ENCODE peak calls at places on chromosomes 13 and 19, in nine cellular contexts. N is aorta, Z is GM23338, F is uterus, O is cardiac muscle cell, T is fibroblast of lung, Y is body of pancreas, C is neuronal stem cell, W is Karpas-422. B is an unnamed sample.

GRCh38 chr13:83883061-83883523 is 818 bp upstream of the SLITRK1 start:
- DNase-seq in N (no peak), F (no peak), C (no peak), W (no peak), O (no peak), Z (peak; percentile 58), Y (no peak), T (no peak), B (peak; percentile 41)

GRCh38 chr19:31315621-31316011 is 33.6 kb downstream of the TSHZ3 start:
- DNase-seq in T (no peak), W (no peak), C (no peak), F (no peak), Z (no peak), N (no peak), Y (no peak), O (no peak), B (no peak)

GRCh38 chr13:104810242-104810641 is 1725.2 kb downstream of the EFNB2 start:
- DNase-seq in Y (no peak), F (no peak), T (no peak), O (no peak), Z (no peak), W (no peak), N (no peak), C (no peak), B (no peak)

GRCh38 chr13:76161143-76161542 is 525.0 kb downstream of the LMO7 start:
- DNase-seq in Y (no peak), T (peak; percentile 39), O (no peak), Z (no peak), N (peak; percentile 59), C (no peak), W (no peak), F (no peak), B (no peak)

GRCh38 chr19:19642506-19643157 is 825 bp downstream of the GMIP start:
- DNase-seq in Z (no peak), C (no peak), T (no peak), N (no peak), W (peak; percentile 63), F (no peak), O (no peak), Y (no peak), B (no peak)

GRCh38 chr19:16085115-16085514 is 8.8 kb downstream of the TPM4 start:
- DNase-seq in N (no peak), F (no peak), Y (no peak), Z (no peak), O (no peak), T (peak; percentile 45), W (no peak), C (no peak), B (no peak)

GRCh38 chr13:95509521-95510315 is 42.8 kb upstream of the CLDN10 start:
- DNase-seq in W (no peak), F (no peak), N (no peak), C (no peak), Z (no peak), O (no peak), Y (no peak), T (no peak), B (no peak)

GRCh38 chr19:6769006-6769637 is 1.9 kb upstream of the SH2D3A start:
- DNase-seq in Y (no peak), W (peak; percentile 82), C (no peak), N (no peak), T (peak; percentile 47), O (peak; percentile 28), F (no peak), Z (peak; percentile 74), B (no peak)

GRCh38 chr19:18793144-18794028 is 2.3 kb upstream of the COMP start:
- DNase-seq in W (no peak), N (no peak), O (no peak), Z (no peak), C (no peak), Y (no peak), T (no peak), F (no peak), B (no peak)

GRCh38 chr19:29524201-29524911 is 1.4 kb upstream of the VSTM2B start:
- DNase-seq in W (no peak), Z (peak; percentile 70), T (no peak), C (peak; percentile 37), O (no peak), N (no peak), Y (no peak), F (no peak), B (peak; percentile 47)

GRCh38 chr19:38417544-38418506 is 8.2 kb downstream of the RASGRP4 start:
- DNase-seq in Z (peak; percentile 92), N (peak; percentile 81), F (peak; percentile 21), T (peak; percentile 11), C (peak; percentile 56), W (peak; percentile 85), O (peak; percentile 48), Y (peak; percentile 23), B (no peak)

GRCh38 chr19:43464089-43464775 is 1.2 kb downstream of the LYPD3 start:
- DNase-seq in Y (peak; percentile 66), W (peak; percentile 47), Z (no peak), N (peak; percentile 89), C (no peak), F (peak; percentile 81), O (peak; percentile 84), T (no peak), B (peak; percentile 58)

GRCh38 chr13:57546942-57547341 is 84.6 kb upstream of the PCDH17 start:
- DNase-seq in F (no peak), T (no peak), N (no peak), Z (no peak), C (no peak), O (no peak), W (no peak), Y (no peak), B (no peak)

GRCh38 chr13:23506071-23506820 is 64.0 kb upstream of the TNFRSF19 start:
- DNase-seq in Y (no peak), Z (no peak), T (peak; percentile 65), O (peak; percentile 67), F (no peak), C (no peak), N (no peak), W (peak; percentile 11), B (no peak)

GRCh38 chr19:17606786-17607185 is 51.3 kb downstream of the COLGALT1 start:
- DNase-seq in C (no peak), Y (no peak), Z (peak; percentile 67), F (no peak), O (no peak), W (no peak), T (no peak), N (no peak), B (no peak)

GRCh38 chr13:38265135-38265497 is 84.5 kb upstream of the UFM1 start:
- DNase-seq in Z (no peak), O (no peak), Y (no peak), N (no peak), F (no peak), T (no peak), W (no peak), C (no peak), B (no peak)

GRCh38 chr13:85995788-85996418 is 196.7 kb upstream of the SLITRK6 start:
- DNase-seq in Y (no peak), F (no peak), C (no peak), Z (no peak), O (no peak), W (no peak), N (no peak), T (no peak), B (no peak)

GRCh38 chr13:39306639-39307589 is 268.7 kb downstream of the NHLRC3 start:
- DNase-seq in W (no peak), N (no peak), Y (no peak), F (no peak), C (no peak), O (no peak), T (no peak), Z (no peak), B (no peak)

GRCh38 chr13:45482571-45483173 is 17.9 kb downstream of the COG3 start:
- DNase-seq in T (peak; percentile 47), F (no peak), C (no peak), N (no peak), Z (no peak), O (no peak), Y (no peak), W (no peak), B (no peak)

GRCh38 chr19:588758-589692 is 656 bp upstream of the HCN2 start:
- DNase-seq in Z (peak; percentile 39), F (no peak), N (no peak), W (peak; percentile 65), C (no peak), T (no peak), Y (no peak), O (peak; percentile 54), B (no peak)

GRCh38 chr19:13036366-13036976 is 41.2 kb downstream of the NFIX start:
- DNase-seq in N (peak; percentile 76), T (no peak), O (no peak), C (no peak), Y (no peak), W (peak; percentile 44), Z (no peak), F (peak; percentile 69), B (no peak)

GRCh38 chr13:42996584-42996983 is 4.5 kb upstream of the EPSTI1 start:
- DNase-seq in F (no peak), O (no peak), N (no peak), Y (no peak), T (peak; percentile 84), C (no peak), Z (no peak), W (no peak), B (no peak)

GRCh38 chr19:42422576-42423461 is 4.4 kb downstream of the LIPE start:
- DNase-seq in W (peak; percentile 91), O (peak; percentile 53), N (no peak), C (no peak), T (no peak), F (no peak), Y (no peak), Z (peak; percentile 61), B (peak; percentile 66)
- H3K27ac ChIP-seq in W (peak overlapping the region; percentile 92), O (no peak overlapping the region), N (no peak overlapping the region), C (peak overlapping the region; percentile 63), T (peak overlapping the region; percentile 53), F (peak overlapping the region; percentile 60), Y (peak overlapping the region; percentile 10), Z (no peak overlapping the region), B (peak overlapping the region; percentile 88)

GRCh38 chr19:46503848-46504453 is 8.3 kb upstream of the PNMA8B start:
- DNase-seq in W (no peak), T (no peak), Y (no peak), N (no peak), O (no peak), Z (peak; percentile 51), F (no peak), C (no peak), B (no peak)
- H3K27ac ChIP-seq in W (no peak overlapping the region), T (no peak overlapping the region), Y (no peak overlapping the region), N (no peak overlapping the region), O (no peak overlapping the region), Z (no peak overlapping the region), F (no peak overlapping the region), C (no peak overlapping the region), B (no peak overlapping the region)

DNA sequence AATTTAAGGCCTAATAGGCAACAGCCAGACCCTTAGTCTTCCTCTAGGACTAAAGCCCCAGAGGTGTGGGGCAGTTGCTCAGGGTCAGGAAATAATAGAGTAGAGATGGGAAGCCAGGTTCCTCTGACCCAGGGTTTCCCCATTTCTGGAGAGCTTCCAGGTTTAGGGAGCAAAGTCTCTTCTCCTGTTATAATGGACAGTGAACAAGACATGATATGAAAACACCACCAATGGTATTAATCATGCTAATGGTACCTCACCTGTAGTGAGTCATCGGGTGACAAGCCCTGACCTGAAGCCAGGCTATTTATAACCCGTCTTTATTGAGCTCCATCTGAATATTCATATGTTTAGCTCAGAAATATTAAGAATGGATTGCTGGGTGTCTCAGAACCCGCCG is 24.6 kb downstream of the BICRA start:
- DNase-seq in C (no peak), O (no peak), Z (no peak), N (no peak), W (no peak), F (no peak), T (no peak), Y (no peak), B (no peak)
- H3K27ac ChIP-seq in C (no peak overlapping the region), O (peak overlapping the region; percentile 60), Z (peak overlapping the region; percentile 4), N (no peak overlapping the region), W (no peak overlapping the region), F (peak overlapping the region; percentile 55), T (no peak overlapping the region), Y (no peak overlapping the region), B (no peak overlapping the region)

GRCh38 chr13:51967482-51968446 is 43.5 kb downstream of the ATP7B start:
- DNase-seq in T (no peak), F (no peak), C (no peak), O (no peak), N (no peak), W (no peak), Z (no peak), Y (no peak), B (no peak)
- H3K27ac ChIP-seq in T (no peak overlapping the region), F (no peak overlapping the region), C (no peak overlapping the region), O (no peak overlapping the region), N (no peak overlapping the region), W (no peak overlapping the region), Z (no peak overlapping the region), Y (no peak overlapping the region), B (no peak overlapping the region)